ENCODE peak calls at places on chromosomes 7 and 10, in five cellular contexts. One of them, this sample, is unnamed.

GRCh38 chr10:8416192-8416701 is 361.8 kb downstream of the GATA3 start:
- DNase-seq in A549: no peak
- DNase-seq in OCI-LY7: no peak
- DNase-seq in IMR-90: no peak
- DNase-seq in GM13977: peak
- DNase-seq in this sample: peak

GRCh38 chr10:43315535-43316245 is 48.8 kb upstream of the RASGEF1A start:
- DNase-seq in A549: no peak
- DNase-seq in OCI-LY7: no peak
- DNase-seq in IMR-90: no peak
- DNase-seq in GM13977: no peak
- DNase-seq in this sample: no peak

GRCh38 chr10:23404461-23404980 is 34.4 kb upstream of the OTUD1 start:
- DNase-seq in A549: no peak
- DNase-seq in OCI-LY7: no peak
- DNase-seq in IMR-90: peak
- DNase-seq in GM13977: no peak
- DNase-seq in this sample: no peak

GRCh38 chr10:43201545-43202131 is 63.4 kb downstream of the CSGALNACT2 start:
- DNase-seq in A549: no peak
- DNase-seq in OCI-LY7: no peak
- DNase-seq in IMR-90: no peak
- DNase-seq in GM13977: peak
- DNase-seq in this sample: no peak

GRCh38 chr10:32130788-32131187 is 74.6 kb upstream of the KIF5B start:
- DNase-seq in A549: no peak
- DNase-seq in OCI-LY7: no peak
- DNase-seq in IMR-90: no peak
- DNase-seq in GM13977: no peak
- DNase-seq in this sample: no peak

GRCh38 chr10:105727131-105727530 is 1086.0 kb downstream of the SORCS3 start:
- DNase-seq in A549: no peak
- DNase-seq in OCI-LY7: no peak
- DNase-seq in IMR-90: no peak
- DNase-seq in GM13977: no peak
- DNase-seq in this sample: no peak

GRCh38 chr7:28267012-28267411 is 86.4 kb upstream of the JAZF1 start:
- DNase-seq in A549: no peak
- DNase-seq in OCI-LY7: no peak
- DNase-seq in IMR-90: no peak
- DNase-seq in GM13977: no peak
- DNase-seq in this sample: no peak

GRCh38 chr10:60536529-60537114 is 146.9 kb upstream of the ANK3 start:
- DNase-seq in A549: no peak
- DNase-seq in OCI-LY7: no peak
- DNase-seq in IMR-90: peak
- DNase-seq in GM13977: no peak
- DNase-seq in this sample: no peak

GRCh38 chr10:15188629-15189028 is 20.1 kb upstream of the NMT2 start:
- DNase-seq in A549: no peak
- DNase-seq in OCI-LY7: no peak
- DNase-seq in IMR-90: no peak
- DNase-seq in GM13977: no peak
- DNase-seq in this sample: no peak

GRCh38 chr7:34991938-34992840 is 45.1 kb downstream of the DPY19L1 start:
- DNase-seq in A549: no peak
- DNase-seq in OCI-LY7: no peak
- DNase-seq in IMR-90: peak
- DNase-seq in GM13977: no peak
- DNase-seq in this sample: peak

GRCh38 chr10:110324201-110324804 is 19.6 kb upstream of the SMNDC1 start:
- DNase-seq in A549: no peak
- DNase-seq in OCI-LY7: no peak
- DNase-seq in IMR-90: peak
- DNase-seq in GM13977: peak
- DNase-seq in this sample: peak

GRCh38 chr10:11685787-11686218 is 56.4 kb upstream of the ECHDC3 start:
- DNase-seq in A549: no peak
- DNase-seq in OCI-LY7: peak
- DNase-seq in IMR-90: peak
- DNase-seq in GM13977: peak
- DNase-seq in this sample: peak

GRCh38 chr7:34155225-34155908 is 250.0 kb downstream of the BMPER start:
- DNase-seq in A549: peak
- DNase-seq in OCI-LY7: no peak
- DNase-seq in IMR-90: peak
- DNase-seq in GM13977: no peak
- DNase-seq in this sample: no peak

GRCh38 chr7:45937862-45938261 is 16.8 kb upstream of the IGFBP3 start:
- DNase-seq in A549: no peak
- DNase-seq in OCI-LY7: no peak
- DNase-seq in IMR-90: no peak
- DNase-seq in GM13977: no peak
- DNase-seq in this sample: no peak

GRCh38 chr7:45937301-45937700 is 16.2 kb upstream of the IGFBP3 start:
- DNase-seq in A549: no peak
- DNase-seq in OCI-LY7: no peak
- DNase-seq in IMR-90: no peak
- DNase-seq in GM13977: no peak
- DNase-seq in this sample: no peak

GRCh38 chr7:45940939-45941338 is 19.9 kb upstream of the IGFBP3 start:
- DNase-seq in A549: no peak
- DNase-seq in OCI-LY7: no peak
- DNase-seq in IMR-90: no peak
- DNase-seq in GM13977: no peak
- DNase-seq in this sample: no peak

GRCh38 chr7:45939574-45939973 is 18.5 kb upstream of the IGFBP3 start:
- DNase-seq in A549: no peak
- DNase-seq in OCI-LY7: no peak
- DNase-seq in IMR-90: no peak
- DNase-seq in GM13977: no peak
- DNase-seq in this sample: no peak

GRCh38 chr7:45938626-45939302 is 17.7 kb upstream of the IGFBP3 start:
- DNase-seq in A549: no peak
- DNase-seq in OCI-LY7: no peak
- DNase-seq in IMR-90: no peak
- DNase-seq in GM13977: no peak
- DNase-seq in this sample: no peak
- TF ChIP-seq CTCF in A549: no peak
- TF ChIP-seq CTCF in OCI-LY7: peak
- TF ChIP-seq CTCF in IMR-90: peak
- TF ChIP-seq CTCF in GM13977: no peak
- TF ChIP-seq CTCF in this sample: peak

DNA sequence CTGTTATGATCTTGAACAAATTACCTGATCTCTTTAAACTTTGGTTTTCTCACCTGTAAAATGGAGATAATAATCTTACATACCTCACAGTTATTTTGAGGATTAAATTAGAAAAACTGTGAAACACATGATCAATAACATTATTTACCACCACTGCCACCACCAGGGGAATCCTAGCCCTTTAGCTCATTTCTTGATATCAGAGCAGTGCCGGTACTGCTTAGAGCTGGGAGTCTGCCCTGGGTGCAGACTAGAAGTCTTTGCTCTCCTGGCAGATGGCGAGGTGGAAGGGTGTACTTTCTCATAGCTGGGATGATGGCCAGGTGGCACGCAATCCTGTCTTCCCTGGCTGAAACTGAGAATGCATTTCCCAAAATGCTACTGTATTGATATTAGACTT is 12.7 kb upstream of the EFCAB10 start:
- DNase-seq in A549: no peak
- DNase-seq in OCI-LY7: no peak
- DNase-seq in IMR-90: no peak
- DNase-seq in GM13977: no peak
- DNase-seq in this sample: peak
- TF ChIP-seq CTCF in A549: no peak
- TF ChIP-seq CTCF in OCI-LY7: no peak
- TF ChIP-seq CTCF in IMR-90: no peak
- TF ChIP-seq CTCF in GM13977: no peak
- TF ChIP-seq CTCF in this sample: no peak

GRCh38 chr10:75765705-75766104 is 334.3 kb downstream of the LRMDA start:
- DNase-seq in A549: no peak
- DNase-seq in OCI-LY7: no peak
- DNase-seq in IMR-90: no peak
- DNase-seq in GM13977: no peak
- DNase-seq in this sample: no peak
- TF ChIP-seq CTCF in A549: no peak
- TF ChIP-seq CTCF in OCI-LY7: no peak
- TF ChIP-seq CTCF in IMR-90: no peak
- TF ChIP-seq CTCF in GM13977: no peak
- TF ChIP-seq CTCF in this sample: no peak

GRCh38 chr10:100877451-100877850 is 35.3 kb upstream of the SLF2 start:
- DNase-seq in A549: no peak
- DNase-seq in OCI-LY7: no peak
- DNase-seq in IMR-90: no peak
- DNase-seq in GM13977: no peak
- DNase-seq in this sample: no peak

GRCh38 chr10:100875484-100876166 is 37.1 kb upstream of the SLF2 start:
- DNase-seq in A549: no peak
- DNase-seq in OCI-LY7: no peak
- DNase-seq in IMR-90: no peak
- DNase-seq in GM13977: no peak
- DNase-seq in this sample: no peak

GRCh38 chr10:100879741-100880360 is 32.9 kb upstream of the SLF2 start:
- DNase-seq in A549: no peak
- DNase-seq in OCI-LY7: no peak
- DNase-seq in IMR-90: no peak
- DNase-seq in GM13977: no peak
- DNase-seq in this sample: no peak

GRCh38 chr10:100876575-100877158 is 36.1 kb upstream of the SLF2 start:
- DNase-seq in A549: no peak
- DNase-seq in OCI-LY7: peak
- DNase-seq in IMR-90: no peak
- DNase-seq in GM13977: no peak
- DNase-seq in this sample: no peak

GRCh38 chr10:100878291-100878910 is 34.4 kb upstream of the SLF2 start:
- DNase-seq in A549: peak
- DNase-seq in OCI-LY7: peak
- DNase-seq in IMR-90: peak
- DNase-seq in GM13977: peak
- DNase-seq in this sample: peak
- TF ChIP-seq CTCF in A549: peak
- TF ChIP-seq CTCF in OCI-LY7: peak
- TF ChIP-seq CTCF in IMR-90: peak
- TF ChIP-seq CTCF in GM13977: peak
- TF ChIP-seq CTCF in this sample: peak

GRCh38 chr10:66719483-66719882 is 206.4 kb upstream of the LRRTM3 start:
- DNase-seq in A549: no peak
- DNase-seq in OCI-LY7: no peak
- DNase-seq in IMR-90: no peak
- DNase-seq in GM13977: no peak
- DNase-seq in this sample: no peak

GRCh38 chr10:66713387-66713786 is 212.4 kb upstream of the LRRTM3 start:
- DNase-seq in A549: no peak
- DNase-seq in OCI-LY7: no peak
- DNase-seq in IMR-90: no peak
- DNase-seq in GM13977: no peak
- DNase-seq in this sample: no peak

GRCh38 chr10:66714741-66715140 is 211.1 kb upstream of the LRRTM3 start:
- DNase-seq in A549: no peak
- DNase-seq in OCI-LY7: no peak
- DNase-seq in IMR-90: peak
- DNase-seq in GM13977: no peak
- DNase-seq in this sample: no peak

DNA sequence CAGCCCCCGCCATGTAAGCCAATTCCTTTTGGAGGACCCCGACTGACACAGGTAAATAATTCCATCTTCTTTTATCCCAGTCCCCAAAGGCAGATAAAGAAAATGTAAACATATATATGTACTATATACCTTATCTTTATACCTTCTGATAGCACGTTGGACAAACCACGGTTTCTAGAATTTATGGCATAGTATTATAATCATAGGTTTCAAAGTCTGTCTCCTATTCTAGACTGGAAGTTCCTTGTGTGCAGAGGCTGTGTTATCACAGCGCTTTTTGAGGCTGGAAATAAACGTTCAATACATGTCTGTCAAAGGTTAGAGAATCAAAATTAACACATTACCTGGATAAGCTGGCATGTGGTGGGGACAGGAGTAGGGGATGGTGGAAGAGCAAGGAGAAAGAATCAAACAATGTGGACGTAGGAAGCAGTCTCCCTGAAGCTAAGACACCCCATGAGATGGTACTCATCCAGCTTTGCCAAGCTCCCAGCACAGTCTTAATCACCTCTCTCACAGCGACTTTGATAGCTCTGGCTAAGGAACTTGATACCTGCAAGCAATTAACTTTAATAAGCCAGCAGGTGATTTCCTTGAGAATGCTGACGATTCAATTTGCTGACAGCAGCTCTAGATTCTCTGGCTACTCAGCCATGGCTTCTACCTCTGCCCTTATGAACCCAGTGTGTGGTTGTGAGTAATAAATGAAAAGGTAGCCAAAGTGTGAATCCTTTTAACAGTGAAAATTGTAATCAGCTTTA is 208.4 kb upstream of the LRRTM3 start:
- DNase-seq in A549: no peak
- DNase-seq in OCI-LY7: no peak
- DNase-seq in IMR-90: no peak
- DNase-seq in GM13977: no peak
- DNase-seq in this sample: no peak
- TF ChIP-seq CTCF in A549: no peak
- TF ChIP-seq CTCF in OCI-LY7: no peak
- TF ChIP-seq CTCF in IMR-90: no peak
- TF ChIP-seq CTCF in GM13977: no peak
- TF ChIP-seq CTCF in this sample: no peak

GRCh38 chr10:17644485-17644964 is 574 bp downstream of the STAM start:
- DNase-seq in A549: no peak
- DNase-seq in OCI-LY7: no peak
- DNase-seq in IMR-90: peak
- DNase-seq in GM13977: no peak
- DNase-seq in this sample: peak
- TF ChIP-seq CTCF in A549: no peak
- TF ChIP-seq CTCF in OCI-LY7: no peak
- TF ChIP-seq CTCF in IMR-90: no peak
- TF ChIP-seq CTCF in GM13977: no peak
- TF ChIP-seq CTCF in this sample: no peak

This sample was measured in GM12865.